ENCODE peak calls at places on chromosomes 5 and 9, in nine cellular contexts. One of them, this sample, is unnamed.

GRCh38 chr5:139149477-139150199 is 48.5 kb downstream of the SIL1 start:
- DNase-seq in activated B cell treated with CpG ODN at 0.5 μM for 24 hours: no peak
- DNase-seq in anterior cingulate cortex: no peak
- DNase-seq in CD4-positive, alpha-beta memory T cell: no peak
- DNase-seq in activated CD4-positive, alpha-beta T cell treated with anti-CD3 and anti-CD28 coated beads for 24 hours: no peak
- DNase-seq in AG09319: no peak
- DNase-seq in HEK293T: no peak
- DNase-seq in NCI-H1417 treated with DMSO at 0.1 percent for 48 hours: no peak
- DNase-seq in tibial artery: no peak
- DNase-seq in this sample: no peak

GRCh38 chr9:137564134-137564533 is 12.5 kb downstream of the MRPL41 start:
- DNase-seq in anterior cingulate cortex: no peak
- DNase-seq in CD4-positive, alpha-beta memory T cell: no peak
- DNase-seq in AG09319: no peak
- DNase-seq in NCI-H1417 treated with DMSO at 0.1 percent for 48 hours: no peak
- DNase-seq in tibial artery: no peak
- DNase-seq in HEK293T: no peak
- DNase-seq in activated CD4-positive, alpha-beta T cell treated with anti-CD3 and anti-CD28 coated beads for 24 hours: no peak
- DNase-seq in activated B cell treated with CpG ODN at 0.5 μM for 24 hours: no peak
- DNase-seq in this sample: no peak

GRCh38 chr9:125995706-125996105 is 248.5 kb downstream of the PBX3 start:
- DNase-seq in tibial artery: no peak
- DNase-seq in anterior cingulate cortex: no peak
- DNase-seq in NCI-H1417 treated with DMSO at 0.1 percent for 48 hours: no peak
- DNase-seq in HEK293T: no peak
- DNase-seq in activated B cell treated with CpG ODN at 0.5 μM for 24 hours: no peak
- DNase-seq in CD4-positive, alpha-beta memory T cell: no peak
- DNase-seq in AG09319: no peak
- DNase-seq in activated CD4-positive, alpha-beta T cell treated with anti-CD3 and anti-CD28 coated beads for 24 hours: no peak
- DNase-seq in this sample: peak

GRCh38 chr5:162785673-162786072 is 651.7 kb upstream of the CCNG1 start:
- DNase-seq in HEK293T: no peak
- DNase-seq in CD4-positive, alpha-beta memory T cell: no peak
- DNase-seq in activated CD4-positive, alpha-beta T cell treated with anti-CD3 and anti-CD28 coated beads for 24 hours: no peak
- DNase-seq in activated B cell treated with CpG ODN at 0.5 μM for 24 hours: no peak
- DNase-seq in tibial artery: no peak
- DNase-seq in anterior cingulate cortex: no peak
- DNase-seq in NCI-H1417 treated with DMSO at 0.1 percent for 48 hours: no peak
- DNase-seq in AG09319: no peak
- DNase-seq in this sample: no peak

GRCh38 chr5:73938280-73938937 is 312.4 kb downstream of the ARHGEF28 start:
- DNase-seq in AG09319: peak
- DNase-seq in tibial artery: no peak
- DNase-seq in anterior cingulate cortex: no peak
- DNase-seq in activated B cell treated with CpG ODN at 0.5 μM for 24 hours: no peak
- DNase-seq in HEK293T: no peak
- DNase-seq in NCI-H1417 treated with DMSO at 0.1 percent for 48 hours: no peak
- DNase-seq in activated CD4-positive, alpha-beta T cell treated with anti-CD3 and anti-CD28 coated beads for 24 hours: no peak
- DNase-seq in CD4-positive, alpha-beta memory T cell: no peak
- DNase-seq in this sample: no peak

GRCh38 chr5:55533806-55534435 is 843 bp downstream of the PLPP1 start:
- DNase-seq in anterior cingulate cortex: no peak
- DNase-seq in activated B cell treated with CpG ODN at 0.5 μM for 24 hours: no peak
- DNase-seq in HEK293T: peak
- DNase-seq in activated CD4-positive, alpha-beta T cell treated with anti-CD3 and anti-CD28 coated beads for 24 hours: no peak
- DNase-seq in CD4-positive, alpha-beta memory T cell: no peak
- DNase-seq in AG09319: no peak
- DNase-seq in tibial artery: no peak
- DNase-seq in NCI-H1417 treated with DMSO at 0.1 percent for 48 hours: no peak
- DNase-seq in this sample: no peak

GRCh38 chr5:96396878-96397277 is 36.2 kb downstream of the PCSK1 start:
- DNase-seq in CD4-positive, alpha-beta memory T cell: no peak
- DNase-seq in activated B cell treated with CpG ODN at 0.5 μM for 24 hours: no peak
- DNase-seq in AG09319: no peak
- DNase-seq in activated CD4-positive, alpha-beta T cell treated with anti-CD3 and anti-CD28 coated beads for 24 hours: no peak
- DNase-seq in anterior cingulate cortex: no peak
- DNase-seq in tibial artery: no peak
- DNase-seq in NCI-H1417 treated with DMSO at 0.1 percent for 48 hours: no peak
- DNase-seq in HEK293T: no peak
- DNase-seq in this sample: no peak

GRCh38 chr5:74251106-74252032 is 389.2 kb downstream of the ENC1 start:
- DNase-seq in anterior cingulate cortex: no peak
- DNase-seq in tibial artery: peak
- DNase-seq in activated CD4-positive, alpha-beta T cell treated with anti-CD3 and anti-CD28 coated beads for 24 hours: no peak
- DNase-seq in CD4-positive, alpha-beta memory T cell: no peak
- DNase-seq in NCI-H1417 treated with DMSO at 0.1 percent for 48 hours: no peak
- DNase-seq in HEK293T: no peak
- DNase-seq in AG09319: peak
- DNase-seq in activated B cell treated with CpG ODN at 0.5 μM for 24 hours: no peak
- DNase-seq in this sample: no peak

GRCh38 chr5:125274938-125275759 is 528.7 kb upstream of the ZNF608 start:
- DNase-seq in tibial artery: no peak
- DNase-seq in NCI-H1417 treated with DMSO at 0.1 percent for 48 hours: peak
- DNase-seq in activated CD4-positive, alpha-beta T cell treated with anti-CD3 and anti-CD28 coated beads for 24 hours: no peak
- DNase-seq in anterior cingulate cortex: no peak
- DNase-seq in activated B cell treated with CpG ODN at 0.5 μM for 24 hours: no peak
- DNase-seq in AG09319: no peak
- DNase-seq in CD4-positive, alpha-beta memory T cell: no peak
- DNase-seq in HEK293T: peak
- DNase-seq in this sample: no peak

GRCh38 chr9:18507151-18507550 is 33.2 kb downstream of the ADAMTSL1 start:
- DNase-seq in activated CD4-positive, alpha-beta T cell treated with anti-CD3 and anti-CD28 coated beads for 24 hours: no peak
- DNase-seq in anterior cingulate cortex: no peak
- DNase-seq in HEK293T: no peak
- DNase-seq in AG09319: no peak
- DNase-seq in activated B cell treated with CpG ODN at 0.5 μM for 24 hours: no peak
- DNase-seq in CD4-positive, alpha-beta memory T cell: no peak
- DNase-seq in NCI-H1417 treated with DMSO at 0.1 percent for 48 hours: no peak
- DNase-seq in tibial artery: no peak
- DNase-seq in this sample: no peak

GRCh38 chr9:116298992-116299391 is 145.4 kb downstream of the PAPPA start:
- DNase-seq in anterior cingulate cortex: no peak
- DNase-seq in HEK293T: no peak
- DNase-seq in activated CD4-positive, alpha-beta T cell treated with anti-CD3 and anti-CD28 coated beads for 24 hours: no peak
- DNase-seq in NCI-H1417 treated with DMSO at 0.1 percent for 48 hours: no peak
- DNase-seq in tibial artery: no peak
- DNase-seq in AG09319: no peak
- DNase-seq in activated B cell treated with CpG ODN at 0.5 μM for 24 hours: no peak
- DNase-seq in CD4-positive, alpha-beta memory T cell: no peak
- DNase-seq in this sample: no peak

GRCh38 chr5:73363911-73364730 is 84.5 kb downstream of the FOXD1 start:
- DNase-seq in NCI-H1417 treated with DMSO at 0.1 percent for 48 hours: no peak
- DNase-seq in activated B cell treated with CpG ODN at 0.5 μM for 24 hours: no peak
- DNase-seq in AG09319: peak
- DNase-seq in CD4-positive, alpha-beta memory T cell: no peak
- DNase-seq in tibial artery: no peak
- DNase-seq in activated CD4-positive, alpha-beta T cell treated with anti-CD3 and anti-CD28 coated beads for 24 hours: no peak
- DNase-seq in anterior cingulate cortex: no peak
- DNase-seq in HEK293T: no peak
- DNase-seq in this sample: no peak

This sample was measured in cardiac septum.